ENCODE peak calls at places on chromosomes 16 and 17, in six cellular contexts. One of them, this sample, is unnamed.

GRCh38 chr17:59840908-59841666 is 51.7 kb downstream of the TUBD1 start:
- DNase-seq in prostate gland: no peak
- DNase-seq in K562: no peak
- DNase-seq in endothelial cell of umbilical vein: peak; percentile 44
- DNase-seq in GM23338: no peak
- DNase-seq in Panc1: no peak
- DNase-seq in this sample: no peak

GRCh38 chr16:70331588-70332358 is 14.9 kb upstream of the DDX19A start:
- DNase-seq in Panc1: no peak
- DNase-seq in K562: no peak
- DNase-seq in endothelial cell of umbilical vein: no peak
- DNase-seq in prostate gland: no peak
- DNase-seq in GM23338: peak; percentile 48
- DNase-seq in this sample: no peak

GRCh38 chr17:21282231-21282630 is 2.3 kb upstream of the MAP2K3 start:
- DNase-seq in K562: no peak
- DNase-seq in GM23338: no peak
- DNase-seq in prostate gland: no peak
- DNase-seq in endothelial cell of umbilical vein: peak; percentile 64
- DNase-seq in Panc1: peak; percentile 84
- DNase-seq in this sample: no peak

GRCh38 chr16:27641260-27641659 is 91.3 kb downstream of the KATNIP start:
- DNase-seq in prostate gland: no peak
- DNase-seq in K562: peak; percentile 60
- DNase-seq in endothelial cell of umbilical vein: no peak
- DNase-seq in Panc1: no peak
- DNase-seq in GM23338: no peak
- DNase-seq in this sample: no peak

GRCh38 chr17:42928714-42929496 is 28.3 kb downstream of the G6PC1 start:
- DNase-seq in K562: peak; percentile 86
- DNase-seq in prostate gland: peak; percentile 15
- DNase-seq in endothelial cell of umbilical vein: peak; percentile 81
- DNase-seq in Panc1: no peak
- DNase-seq in GM23338: peak; percentile 87
- DNase-seq in this sample: no peak

GRCh38 chr16:50841081-50841886 is 99.4 kb downstream of the CYLD start:
- DNase-seq in GM23338: peak; percentile 78
- DNase-seq in endothelial cell of umbilical vein: no peak
- DNase-seq in prostate gland: no peak
- DNase-seq in K562: peak; percentile 78
- DNase-seq in Panc1: no peak
- DNase-seq in this sample: no peak

GRCh38 chr16:20004931-20005330 is 68.8 kb downstream of the GPR139 start:
- DNase-seq in prostate gland: no peak
- DNase-seq in K562: no peak
- DNase-seq in endothelial cell of umbilical vein: no peak
- DNase-seq in Panc1: no peak
- DNase-seq in GM23338: peak; percentile 85
- DNase-seq in this sample: no peak

GRCh38 chr16:6193718-6194117 is 1096.1 kb upstream of the EEF2KMT start:
- DNase-seq in endothelial cell of umbilical vein: no peak
- DNase-seq in GM23338: peak; percentile 81
- DNase-seq in prostate gland: no peak
- DNase-seq in K562: peak; percentile 8
- DNase-seq in Panc1: no peak
- DNase-seq in this sample: no peak

GRCh38 chr17:65756760-65757159 is 195.3 kb upstream of the AXIN2 start:
- DNase-seq in prostate gland: no peak
- DNase-seq in Panc1: no peak
- DNase-seq in endothelial cell of umbilical vein: no peak
- DNase-seq in GM23338: no peak
- DNase-seq in K562: no peak
- DNase-seq in this sample: no peak

GRCh38 chr17:39130205-39130604 is 21.2 kb downstream of the PLXDC1 start:
- DNase-seq in endothelial cell of umbilical vein: no peak
- DNase-seq in GM23338: no peak
- DNase-seq in K562: no peak
- DNase-seq in prostate gland: no peak
- DNase-seq in Panc1: no peak
- DNase-seq in this sample: no peak

GRCh38 chr17:44501866-44502265 is 1.3 kb downstream of the GPATCH8 start:
- DNase-seq in GM23338: no peak
- DNase-seq in prostate gland: no peak
- DNase-seq in K562: no peak
- DNase-seq in Panc1: no peak
- DNase-seq in endothelial cell of umbilical vein: peak; percentile 41
- DNase-seq in this sample: no peak

GRCh38 chr17:50094753-50095616 is at the start of gene PDK2:
- DNase-seq in endothelial cell of umbilical vein: peak; percentile 94
- DNase-seq in Panc1: no peak
- DNase-seq in K562: peak; percentile 85
- DNase-seq in GM23338: peak; percentile 98
- DNase-seq in prostate gland: peak; percentile 96
- DNase-seq in this sample: peak; percentile 98

GRCh38 chr17:50096758-50097157 is 1.6 kb downstream of the PDK2 start:
- DNase-seq in Panc1: no peak
- DNase-seq in endothelial cell of umbilical vein: no peak
- DNase-seq in K562: no peak
- DNase-seq in GM23338: no peak
- DNase-seq in prostate gland: no peak
- DNase-seq in this sample: no peak

GRCh38 chr17:50097455-50097854 is 2.3 kb downstream of the PDK2 start:
- DNase-seq in prostate gland: no peak
- DNase-seq in K562: no peak
- DNase-seq in endothelial cell of umbilical vein: no peak
- DNase-seq in Panc1: no peak
- DNase-seq in GM23338: no peak
- DNase-seq in this sample: no peak

GRCh38 chr17:50095626-50096037 is 481 bp downstream of the PDK2 start:
- DNase-seq in GM23338: peak; percentile 68
- DNase-seq in prostate gland: no peak
- DNase-seq in Panc1: no peak
- DNase-seq in endothelial cell of umbilical vein: no peak
- DNase-seq in K562: no peak
- DNase-seq in this sample: no peak

DNA sequence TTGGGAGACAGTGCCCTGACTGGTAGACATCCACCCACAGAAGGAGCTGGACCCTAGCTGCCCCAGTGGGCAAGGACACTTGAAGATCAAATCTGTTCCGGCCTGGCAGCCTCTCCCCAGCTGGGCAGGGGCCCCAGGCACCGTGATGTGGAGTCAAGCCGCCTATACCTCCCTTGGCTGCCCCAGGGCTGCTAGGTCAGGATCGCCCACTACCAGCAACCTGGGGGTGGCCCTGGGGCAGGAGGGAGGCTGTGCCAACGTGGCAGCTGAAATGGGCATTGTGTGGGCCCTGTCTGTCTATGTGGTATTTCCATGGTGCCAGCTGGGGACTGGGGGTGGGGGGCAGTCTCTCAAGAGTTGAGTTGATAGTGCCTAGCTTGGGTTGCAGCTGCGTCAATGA is 941 bp downstream of the PDK2 start:
- DNase-seq in endothelial cell of umbilical vein: no peak
- DNase-seq in K562: no peak
- DNase-seq in Panc1: no peak
- DNase-seq in GM23338: no peak
- DNase-seq in prostate gland: no peak
- DNase-seq in this sample: no peak
- H3K4me1 ChIP-seq in endothelial cell of umbilical vein: peaks cover 10% of the 10 kb centered on the region
- H3K4me1 ChIP-seq in K562: peaks cover 14% of the 10 kb centered on the region
- H3K4me1 ChIP-seq in Panc1: peaks cover 38% of the 10 kb centered on the region
- H3K4me1 ChIP-seq in GM23338: peaks cover 5% of the 10 kb centered on the region
- H3K4me1 ChIP-seq in prostate gland: peaks cover 4% of the 10 kb centered on the region
- H3K4me1 ChIP-seq in this sample: no peaks in the 10 kb centered on the region

GRCh38 chr17:8162997-8163977 is 539 bp upstream of the VAMP2 start:
- DNase-seq in Panc1: no peak
- DNase-seq in endothelial cell of umbilical vein: peak; percentile 29
- DNase-seq in GM23338: peak; percentile 89
- DNase-seq in prostate gland: no peak
- DNase-seq in K562: no peak
- DNase-seq in this sample: no peak

GRCh38 chr17:8160224-8160577 is 2.5 kb downstream of the VAMP2 start:
- DNase-seq in Panc1: no peak
- DNase-seq in K562: no peak
- DNase-seq in prostate gland: no peak
- DNase-seq in endothelial cell of umbilical vein: no peak
- DNase-seq in GM23338: no peak
- DNase-seq in this sample: no peak

GRCh38 chr17:8160741-8161221 is 2.0 kb downstream of the VAMP2 start:
- DNase-seq in GM23338: no peak
- DNase-seq in Panc1: no peak
- DNase-seq in prostate gland: no peak
- DNase-seq in K562: no peak
- DNase-seq in endothelial cell of umbilical vein: no peak
- DNase-seq in this sample: no peak

GRCh38 chr17:8162232-8162996 is at the start of gene VAMP2:
- DNase-seq in K562: peak; percentile 59
- DNase-seq in Panc1: no peak
- DNase-seq in endothelial cell of umbilical vein: peak; percentile 58
- DNase-seq in GM23338: peak; percentile 85
- DNase-seq in prostate gland: peak; percentile 69
- DNase-seq in this sample: peak; percentile 82

GRCh38 chr17:8161289-8162231 is 1.2 kb downstream of the VAMP2 start:
- DNase-seq in GM23338: no peak
- DNase-seq in prostate gland: no peak
- DNase-seq in endothelial cell of umbilical vein: no peak
- DNase-seq in Panc1: no peak
- DNase-seq in K562: no peak
- DNase-seq in this sample: no peak
- TF ChIP-seq CTCF in GM23338: no peak
- TF ChIP-seq CTCF in prostate gland: no peak
- TF ChIP-seq CTCF in endothelial cell of umbilical vein: no peak
- TF ChIP-seq CTCF in Panc1: no peak
- TF ChIP-seq CTCF in K562: no peak
- TF ChIP-seq CTCF in this sample: no peak

GRCh38 chr17:73288534-73289302 is 23.1 kb downstream of the CDC42EP4 start:
- DNase-seq in GM23338: no peak
- DNase-seq in Panc1: no peak
- DNase-seq in endothelial cell of umbilical vein: no peak
- DNase-seq in prostate gland: peak; percentile 84
- DNase-seq in K562: peak; percentile 76
- DNase-seq in this sample: peak; percentile 58
- TF ChIP-seq POLR2AphosphoS5 in GM23338: no peak
- TF ChIP-seq POLR2AphosphoS5 in Panc1: peak; percentile 33
- TF ChIP-seq POLR2AphosphoS5 in endothelial cell of umbilical vein: no peak
- TF ChIP-seq POLR2AphosphoS5 in prostate gland: peak; percentile 55
- TF ChIP-seq POLR2AphosphoS5 in K562: peak; percentile 68
- TF ChIP-seq POLR2AphosphoS5 in this sample: peak; percentile 32

GRCh38 chr17:72342582-72343527 is 222.0 kb downstream of the SOX9 start:
- DNase-seq in Panc1: no peak
- DNase-seq in endothelial cell of umbilical vein: no peak
- DNase-seq in K562: peak; percentile 50
- DNase-seq in prostate gland: no peak
- DNase-seq in GM23338: peak; percentile 5
- DNase-seq in this sample: peak; percentile 20
- H3K4me1 ChIP-seq in Panc1: peaks cover 23% of the 10 kb centered on the region
- H3K4me1 ChIP-seq in endothelial cell of umbilical vein: peaks cover 10% of the 10 kb centered on the region
- H3K4me1 ChIP-seq in K562: no peaks in the 10 kb centered on the region
- H3K4me1 ChIP-seq in prostate gland: no peaks in the 10 kb centered on the region
- H3K4me1 ChIP-seq in GM23338: no peaks in the 10 kb centered on the region
- H3K4me1 ChIP-seq in this sample: peaks cover 8% of the 10 kb centered on the region

GRCh38 chr17:61469949-61470348 is 17.7 kb downstream of the TBX4 start:
- DNase-seq in K562: no peak
- DNase-seq in Panc1: no peak
- DNase-seq in endothelial cell of umbilical vein: no peak
- DNase-seq in GM23338: no peak
- DNase-seq in prostate gland: no peak
- DNase-seq in this sample: no peak

GRCh38 chr17:61469474-61469873 is 17.3 kb downstream of the TBX4 start:
- DNase-seq in endothelial cell of umbilical vein: no peak
- DNase-seq in K562: no peak
- DNase-seq in GM23338: no peak
- DNase-seq in prostate gland: no peak
- DNase-seq in Panc1: no peak
- DNase-seq in this sample: no peak

GRCh38 chr17:61467416-61468262 is 15.4 kb downstream of the TBX4 start:
- DNase-seq in endothelial cell of umbilical vein: peak; percentile 11
- DNase-seq in Panc1: no peak
- DNase-seq in GM23338: peak; percentile 79
- DNase-seq in K562: peak; percentile 44
- DNase-seq in prostate gland: no peak
- DNase-seq in this sample: peak; percentile 42

GRCh38 chr17:61468263-61468907 is 16.2 kb downstream of the TBX4 start:
- DNase-seq in Panc1: no peak
- DNase-seq in prostate gland: no peak
- DNase-seq in K562: no peak
- DNase-seq in GM23338: no peak
- DNase-seq in endothelial cell of umbilical vein: no peak
- DNase-seq in this sample: no peak

DNA sequence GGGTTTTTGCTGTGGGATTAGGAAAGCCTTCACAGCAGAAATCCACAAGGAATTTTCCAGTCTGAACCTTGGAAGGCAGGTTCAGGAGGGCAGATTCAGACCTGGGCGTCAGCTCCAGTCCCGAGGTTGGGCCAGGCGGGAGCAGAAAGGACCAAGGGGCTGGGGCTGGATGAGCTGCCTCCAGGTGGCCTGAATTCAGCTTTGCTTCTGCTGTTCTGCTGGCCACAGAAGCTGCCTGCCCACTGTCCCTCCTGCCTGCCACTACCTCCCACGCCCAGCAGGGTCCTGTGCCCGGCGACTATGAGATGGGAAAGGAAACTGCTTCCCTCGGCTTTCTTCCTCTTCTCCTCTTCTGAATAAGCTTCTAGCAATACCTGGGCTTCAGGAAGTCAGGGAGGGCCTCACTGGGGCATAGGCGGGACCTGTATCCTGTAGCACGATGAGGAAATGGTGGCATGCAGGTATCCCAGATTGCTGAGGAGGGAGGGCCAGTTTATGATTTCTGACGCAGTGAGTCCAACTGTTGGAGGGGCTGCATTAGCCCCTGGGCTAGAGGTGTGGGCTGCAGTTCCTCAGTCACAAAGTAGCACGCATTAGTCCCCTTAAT is 18.4 kb downstream of the TBX4 start:
- DNase-seq in Panc1: no peak
- DNase-seq in GM23338: peak; percentile 39
- DNase-seq in K562: no peak
- DNase-seq in prostate gland: no peak
- DNase-seq in endothelial cell of umbilical vein: no peak
- DNase-seq in this sample: no peak
- TF ChIP-seq CTCF in Panc1: no peak
- TF ChIP-seq CTCF in GM23338: no peak
- TF ChIP-seq CTCF in K562: no peak
- TF ChIP-seq CTCF in prostate gland: no peak
- TF ChIP-seq CTCF in endothelial cell of umbilical vein: no peak
- TF ChIP-seq CTCF in this sample: no peak

GRCh38 chr17:1002771-1003555 is 6.0 kb downstream of the TIMM22 start:
- DNase-seq in GM23338: no peak
- DNase-seq in prostate gland: no peak
- DNase-seq in endothelial cell of umbilical vein: peak; percentile 92
- DNase-seq in K562: no peak
- DNase-seq in Panc1: no peak
- DNase-seq in this sample: no peak
- TF ChIP-seq POLR2AphosphoS5 in GM23338: no peak
- TF ChIP-seq POLR2AphosphoS5 in prostate gland: no peak
- TF ChIP-seq POLR2AphosphoS5 in endothelial cell of umbilical vein: peak; percentile 65
- TF ChIP-seq POLR2AphosphoS5 in K562: no peak
- TF ChIP-seq POLR2AphosphoS5 in Panc1: no peak
- TF ChIP-seq POLR2AphosphoS5 in this sample: no peak

This sample was measured in breast epithelium.